ENCODE peak calls at places on chromosomes 1 and 21, in six cellular contexts. E is breast epithelium, V is heart left ventricle, L is lower lobe of right lung, B is PC-3, S is stomach. Q is an unnamed sample.
A peak's percentile ranks its signal among the peaks of the same experiment; 100 is the strongest.

GRCh38 chr21:45010860-45011259 is 63.5 kb upstream of the ADARB1 start:
- DNase-seq in E (no peak), V (peak; percentile 10), L (peak; percentile 21), B (no peak), S (no peak), Q (no peak)

GRCh38 chr1:13617773-13618172 is 34.1 kb downstream of the PDPN start:
- DNase-seq in E (no peak), V (no peak), L (no peak), B (peak; percentile 27), S (no peak), Q (no peak)

GRCh38 chr1:36782785-36783184 is 251.5 kb downstream of the GRIK3 start:
- DNase-seq in E (no peak), V (no peak), L (no peak), B (no peak), S (no peak), Q (no peak)

GRCh38 chr1:162562452-162562828 is 918 bp downstream of the UAP1 start:
- DNase-seq in E (no peak), V (no peak), L (no peak), B (peak; percentile 80), S (no peak), Q (no peak)

GRCh38 chr21:33451634-33452071 is 28.1 kb downstream of the TMEM50B start:
- DNase-seq in E (no peak), V (no peak), L (no peak), B (peak; percentile 93), S (peak; percentile 51), Q (no peak)

GRCh38 chr1:115056395-115056798 is 26.8 kb downstream of the TSHB start:
- DNase-seq in E (no peak), V (no peak), L (no peak), B (no peak), S (no peak), Q (peak; percentile 49)

GRCh38 chr21:31446206-31446900 is 102.3 kb upstream of the TIAM1 start:
- DNase-seq in E (no peak), V (no peak), L (no peak), B (no peak), S (no peak), Q (no peak)

GRCh38 chr21:37915941-37916794 is at the start of gene KCNJ6:
- DNase-seq in E (no peak), V (peak; percentile 36), L (peak; percentile 63), B (no peak), S (peak; percentile 35), Q (peak; percentile 90)

GRCh38 chr1:77394166-77394565 is 112.3 kb downstream of the AK5 start:
- DNase-seq in E (no peak), V (no peak), L (no peak), B (peak; percentile 85), S (no peak), Q (no peak)

GRCh38 chr1:59653968-59654367 is 160.8 kb upstream of the HOOK1 start:
- DNase-seq in E (no peak), V (no peak), L (no peak), B (no peak), S (no peak), Q (no peak)

GRCh38 chr1:174224641-174225040 is 65.3 kb downstream of the RABGAP1L start:
- DNase-seq in E (no peak), V (no peak), L (no peak), B (no peak), S (no peak), Q (no peak)

GRCh38 chr1:6545276-6545934 is 8.9 kb downstream of the NOL9 start:
- DNase-seq in E (no peak), V (no peak), L (no peak), B (peak; percentile 26), S (no peak), Q (no peak)

GRCh38 chr1:198123146-198123545 is 33.7 kb upstream of the NEK7 start:
- DNase-seq in E (no peak), V (no peak), L (no peak), B (peak; percentile 4), S (no peak), Q (no peak)

GRCh38 chr1:171219751-171220385 is 28.4 kb upstream of the FMO1 start:
- DNase-seq in E (peak; percentile 58), V (no peak), L (no peak), B (peak; percentile 34), S (no peak), Q (peak; percentile 35)

GRCh38 chr1:63255153-63255552 is 67.2 kb upstream of the FOXD3 start:
- DNase-seq in E (no peak), V (no peak), L (no peak), B (no peak), S (no peak), Q (no peak)

GRCh38 chr21:21612446-21612845 is 614.2 kb downstream of the NCAM2 start:
- DNase-seq in E (no peak), V (no peak), L (no peak), B (peak; percentile 79), S (no peak), Q (peak; percentile 2)

GRCh38 chr1:243393093-243393492 is 137.3 kb downstream of the SDCCAG8 start:
- DNase-seq in E (no peak), V (no peak), L (no peak), B (no peak), S (no peak), Q (no peak)

GRCh38 chr1:182450087-182450486 is at the start of gene RGSL1:
- DNase-seq in E (no peak), V (no peak), L (no peak), B (no peak), S (no peak), Q (no peak)

GRCh38 chr1:235069577-235070563 is 58.8 kb downstream of the TOMM20 start:
- DNase-seq in E (peak; percentile 95), V (peak; percentile 76), L (peak; percentile 85), B (peak; percentile 95), S (peak; percentile 95), Q (no peak)

GRCh38 chr1:79899914-79900313 is 893.4 kb upstream of the ADGRL4 start:
- DNase-seq in E (no peak), V (no peak), L (no peak), B (peak; percentile 74), S (no peak), Q (no peak)

DNA sequence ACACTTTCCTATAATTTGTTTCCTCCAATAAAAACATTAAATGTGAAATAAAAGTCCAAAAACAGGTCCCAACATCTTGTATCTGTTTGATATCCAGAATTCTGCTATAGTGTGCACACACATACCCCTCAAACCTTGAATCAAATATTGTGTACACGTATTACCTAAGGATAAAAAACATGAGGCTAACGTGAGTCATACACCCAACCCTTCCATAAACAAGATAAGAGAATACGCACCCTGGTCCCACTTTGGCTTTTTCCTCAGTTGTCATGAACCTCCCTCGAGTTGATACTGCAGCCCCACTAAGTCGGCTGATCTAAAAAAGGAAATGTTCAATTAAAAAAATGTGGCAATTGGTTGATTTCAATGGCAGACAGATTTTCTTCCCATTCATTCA is 5.2 kb downstream of the KHDC4 start:
- DNase-seq in E (no peak), V (no peak), L (no peak), B (peak; percentile 80), S (no peak), Q (no peak)
- H3K36me3 ChIP-seq in E (peaks cover 8% of the 10 kb centered on the region), V (peaks cover 94% of the 10 kb centered on the region), L (peaks cover 96% of the 10 kb centered on the region), B (peaks cover 73% of the 10 kb centered on the region), S (peaks cover 88% of the 10 kb centered on the region), Q (peaks cover 53% of the 10 kb centered on the region)

GRCh38 chr1:3240524-3241235 is 171.7 kb downstream of the PRDM16 start:
- DNase-seq in E (no peak), V (no peak), L (no peak), B (no peak), S (no peak), Q (peak; percentile 92)

GRCh38 chr1:3241673-3242407 is 172.8 kb downstream of the PRDM16 start:
- DNase-seq in E (no peak), V (no peak), L (no peak), B (no peak), S (no peak), Q (no peak)

GRCh38 chr1:3242408-3243270 is 173.6 kb downstream of the PRDM16 start:
- DNase-seq in E (no peak), V (no peak), L (no peak), B (no peak), S (no peak), Q (no peak)

GRCh38 chr1:3243304-3243703 is 174.3 kb downstream of the PRDM16 start:
- DNase-seq in E (no peak), V (no peak), L (no peak), B (no peak), S (no peak), Q (no peak)

DNA sequence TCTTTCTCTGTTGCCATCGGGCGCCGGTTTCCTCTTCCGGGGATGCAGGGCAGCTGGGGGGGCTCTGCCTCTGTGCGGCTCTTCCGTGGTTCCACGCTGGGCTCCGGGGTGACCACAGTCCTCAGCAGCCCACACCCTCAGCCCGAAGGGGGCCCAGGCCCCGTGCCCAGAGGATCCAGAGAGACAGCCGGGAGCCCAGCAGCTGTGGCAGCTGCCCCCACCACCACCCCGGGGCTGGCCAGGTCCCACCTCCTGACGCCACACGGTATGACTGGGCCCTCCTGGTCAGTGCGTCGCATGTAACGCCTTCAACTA is 172.2 kb downstream of the PRDM16 start:
- DNase-seq in E (no peak), V (no peak), L (no peak), B (no peak), S (no peak), Q (no peak)
- H3K4me3 ChIP-seq in E (no peak overlapping the region), V (no peak overlapping the region), L (peak overlapping the region; percentile 17), B (no peak overlapping the region), S (no peak overlapping the region), Q (no peak overlapping the region)

GRCh38 chr1:25680701-25681100 is 64.1 kb downstream of the MAN1C1 start:
- DNase-seq in E (no peak), V (no peak), L (no peak), B (no peak), S (no peak), Q (no peak)
- H3K27me3 ChIP-seq in E (no peaks in the 10 kb centered on the region), V (no peaks in the 10 kb centered on the region), L (no peaks in the 10 kb centered on the region), B (peaks cover 9% of the 10 kb centered on the region), S (no peaks in the 10 kb centered on the region), Q (no peaks in the 10 kb centered on the region)

GRCh38 chr1:23337869-23338268 is 6.2 kb downstream of the HNRNPR start:
- DNase-seq in E (no peak), V (no peak), L (no peak), B (no peak), S (no peak), Q (no peak)
- H3K36me3 ChIP-seq in E (no peaks in the 10 kb centered on the region), V (peaks cover 52% of the 10 kb centered on the region), L (peaks cover 49% of the 10 kb centered on the region), B (peaks cover 50% of the 10 kb centered on the region), S (peaks cover 54% of the 10 kb centered on the region), Q (peaks cover 14% of the 10 kb centered on the region)

DNA sequence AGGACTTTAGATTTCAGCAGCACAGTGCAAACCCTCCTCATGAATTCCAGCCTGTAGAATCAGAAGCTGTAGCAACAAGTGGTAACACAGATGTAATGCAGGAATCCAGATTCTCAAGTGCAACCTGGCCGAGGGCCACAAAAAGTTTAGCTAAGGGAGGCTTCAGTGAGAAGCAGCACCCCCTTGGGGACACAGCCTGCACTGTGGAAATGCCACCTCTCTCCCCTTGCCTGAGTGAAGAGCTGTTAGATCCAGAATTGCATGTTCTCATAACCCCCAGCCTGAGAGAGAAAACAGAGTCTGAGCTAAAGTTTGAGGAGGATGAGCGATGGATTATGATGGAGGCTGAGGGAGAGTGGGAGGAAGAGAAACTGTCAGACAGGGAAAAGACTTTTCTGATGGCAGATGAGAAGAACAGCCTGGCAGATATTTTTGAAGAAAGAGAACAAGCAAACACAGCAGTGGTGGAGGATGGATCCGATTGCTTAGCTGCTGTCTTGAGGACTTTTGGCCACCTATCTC is 80.5 kb upstream of the BMP8A start:
- DNase-seq in E (peak; percentile 82), V (peak; percentile 91), L (peak; percentile 86), B (peak; percentile 89), S (peak; percentile 81), Q (peak; percentile 77)
- H3K4me3 ChIP-seq in E (peak overlapping the region; percentile 19), V (peak overlapping the region; percentile 77), L (peak overlapping the region; percentile 80), B (peak overlapping the region; percentile 92), S (peak overlapping the region; percentile 9), Q (peak overlapping the region; percentile 13)